ENCODE peak calls at places on chromosomes 13 and 19, in five cellular contexts. C, R, P, U and Z are unnamed samples.

GRCh38 chr13:53142301-53142700 is 113.7 kb downstream of the OLFM4 start:
- DNase-seq in R (no peak), P (no peak), U (no peak), C (no peak), Z (no peak)

GRCh38 chr19:4555657-4556561 is 3.6 kb downstream of the SEMA6B start:
- DNase-seq in U (no peak), C (no peak), P (no peak), R (no peak), Z (no peak)

GRCh38 chr19:40549007-40549708 is 27.5 kb upstream of the SHKBP1 start:
- DNase-seq in C (peak), R (no peak), U (peak), P (no peak), Z (no peak)

GRCh38 chr19:51654783-51655182 is 8.2 kb upstream of the SIGLEC14 start:
- DNase-seq in R (no peak), U (no peak), C (no peak), P (no peak), Z (no peak)

GRCh38 chr19:33755314-33756020 is 41.2 kb upstream of the KCTD15 start:
- DNase-seq in R (no peak), U (no peak), C (no peak), P (no peak), Z (no peak)

GRCh38 chr19:12899891-12900518 is 9.0 kb downstream of the GCDH start:
- DNase-seq in C (peak), R (no peak), P (no peak), U (no peak), Z (no peak)

GRCh38 chr19:22784051-22784450 is at the start of gene ZNF99:
- DNase-seq in U (no peak), P (no peak), R (peak), C (no peak), Z (no peak)

GRCh38 chr13:112808377-112809140 is 118.7 kb downstream of the ATP11A start:
- DNase-seq in R (no peak), P (no peak), U (no peak), C (no peak), Z (no peak)

GRCh38 chr19:13461536-13461935 is 44.7 kb downstream of the CACNA1A start:
- DNase-seq in P (no peak), C (no peak), U (no peak), R (no peak), Z (no peak)

GRCh38 chr13:106401081-106401480 is 134.4 kb downstream of the EFNB2 start:
- DNase-seq in U (no peak), P (no peak), C (no peak), R (no peak), Z (no peak)

GRCh38 chr13:73056054-73056962 is 2.5 kb upstream of the KLF5 start:
- DNase-seq in U (no peak), R (no peak), C (no peak), P (peak), Z (peak)

GRCh38 chr13:85525411-85525810 is 273.8 kb downstream of the SLITRK6 start:
- DNase-seq in C (no peak), U (no peak), R (no peak), P (no peak), Z (no peak)

GRCh38 chr19:2469102-2469914 is 6.6 kb upstream of the GADD45B start:
- DNase-seq in U (no peak), P (no peak), R (no peak), C (peak), Z (peak)

GRCh38 chr13:60410299-60410698 is 13.3 kb downstream of the TDRD3 start:
- DNase-seq in C (no peak), U (no peak), R (no peak), P (no peak), Z (no peak)

GRCh38 chr13:25803626-25804025 is 248.2 kb downstream of the SHISA2 start:
- DNase-seq in U (no peak), R (no peak), P (no peak), C (no peak), Z (no peak)

GRCh38 chr19:33339016-33339749 is 34.3 kb upstream of the CEBPG start:
- DNase-seq in U (no peak), P (no peak), C (no peak), R (no peak), Z (no peak)

GRCh38 chr13:44406617-44407016 is 33.0 kb downstream of the SERP2 start:
- DNase-seq in R (no peak), C (no peak), P (no peak), U (no peak), Z (no peak)

GRCh38 chr13:73985789-73986188 is 148.4 kb downstream of the KLF12 start:
- DNase-seq in P (no peak), U (peak), R (no peak), C (peak), Z (no peak)

GRCh38 chr13:108082481-108082880 is 132.9 kb downstream of the LIG4 start:
- DNase-seq in U (no peak), R (no peak), C (no peak), P (no peak), Z (no peak)

GRCh38 chr13:51913421-51914136 is 51.8 kb downstream of the CCDC70 start:
- DNase-seq in C (no peak), P (no peak), R (no peak), U (peak), Z (no peak)

GRCh38 chr13:66689037-66689619 is 541.0 kb downstream of the PCDH9 start:
- DNase-seq in P (no peak), R (no peak), C (no peak), U (peak), Z (no peak)

GRCh38 chr13:24081388-24081787 is 79.1 kb upstream of the SPATA13 start:
- DNase-seq in P (no peak), C (no peak), U (no peak), R (no peak), Z (peak)

GRCh38 chr19:6088677-6089063 is 21.6 kb downstream of the RFX2 start:
- DNase-seq in P (no peak), C (peak), R (no peak), U (no peak), Z (no peak)

GRCh38 chr13:109111141-109111540 is 481.7 kb downstream of the MYO16 start:
- DNase-seq in C (no peak), P (no peak), R (no peak), U (no peak), Z (no peak)

GRCh38 chr13:60018536-60018935 is 145.2 kb downstream of the DIAPH3 start:
- DNase-seq in P (no peak), R (no peak), U (no peak), C (no peak), Z (no peak)

GRCh38 chr13:23715762-23716235 is 145.6 kb downstream of the TNFRSF19 start:
- DNase-seq in P (no peak), R (no peak), C (peak), U (peak), Z (no peak)

GRCh38 chr13:98300956-98301641 is 124.0 kb upstream of the RNF113B start:
- DNase-seq in R (no peak), C (no peak), U (no peak), P (no peak), Z (no peak)

GRCh38 chr19:38013913-38014575 is 107.0 kb downstream of the SIPA1L3 start:
- DNase-seq in C (no peak), R (no peak), U (no peak), P (no peak), Z (no peak)

GRCh38 chr13:40187324-40187795 is 479.1 kb downstream of the FOXO1 start:
- DNase-seq in U (no peak), R (no peak), C (no peak), P (no peak), Z (no peak)

GRCh38 chr19:35973487-35973886 is 21.5 kb upstream of the SDHAF1 start:
- DNase-seq in R (no peak), C (no peak), P (no peak), U (no peak), Z (no peak)

GRCh38 chr13:113001251-113002140 is 32.5 kb downstream of the MCF2L start:
- DNase-seq in C (no peak), U (peak), R (peak), P (no peak), Z (peak)

GRCh38 chr19:3342246-3342645 is 24.1 kb upstream of the NFIC start:
- DNase-seq in R (no peak), U (no peak), P (no peak), C (no peak), Z (no peak)

GRCh38 chr19:47523473-47523872 is 8.6 kb upstream of the NAPA start:
- DNase-seq in C (peak), R (no peak), U (no peak), P (no peak), Z (no peak)

GRCh38 chr13:95552539-95553270 is at the start of gene CLDN10:
- DNase-seq in U (peak), P (no peak), C (no peak), R (no peak), Z (no peak)

GRCh38 chr19:6737873-6738725 is 719 bp upstream of the GPR108 start:
- DNase-seq in P (no peak), C (peak), U (peak), R (peak), Z (no peak)

GRCh38 chr19:51600940-51601575 is 29.1 kb downstream of the SIGLEC5 start:
- DNase-seq in C (peak), P (no peak), R (no peak), U (no peak), Z (no peak)

GRCh38 chr19:16594681-16595091 is 22.5 kb upstream of the SLC35E1 start:
- DNase-seq in R (no peak), U (no peak), P (no peak), C (peak), Z (no peak)

GRCh38 chr13:48507024-48507423 is 25.9 kb downstream of the RCBTB2 start:
- DNase-seq in U (no peak), C (no peak), R (no peak), P (no peak), Z (no peak)

GRCh38 chr13:48508001-48508400 is 24.9 kb downstream of the RCBTB2 start:
- DNase-seq in C (no peak), U (no peak), R (no peak), P (no peak), Z (no peak)

GRCh38 chr13:48514776-48515175 is 18.1 kb downstream of the RCBTB2 start:
- DNase-seq in P (no peak), C (no peak), U (no peak), R (no peak), Z (no peak)

GRCh38 chr13:48515732-48516131 is 17.1 kb downstream of the RCBTB2 start:
- DNase-seq in P (no peak), C (no peak), U (no peak), R (no peak), Z (no peak)

DNA sequence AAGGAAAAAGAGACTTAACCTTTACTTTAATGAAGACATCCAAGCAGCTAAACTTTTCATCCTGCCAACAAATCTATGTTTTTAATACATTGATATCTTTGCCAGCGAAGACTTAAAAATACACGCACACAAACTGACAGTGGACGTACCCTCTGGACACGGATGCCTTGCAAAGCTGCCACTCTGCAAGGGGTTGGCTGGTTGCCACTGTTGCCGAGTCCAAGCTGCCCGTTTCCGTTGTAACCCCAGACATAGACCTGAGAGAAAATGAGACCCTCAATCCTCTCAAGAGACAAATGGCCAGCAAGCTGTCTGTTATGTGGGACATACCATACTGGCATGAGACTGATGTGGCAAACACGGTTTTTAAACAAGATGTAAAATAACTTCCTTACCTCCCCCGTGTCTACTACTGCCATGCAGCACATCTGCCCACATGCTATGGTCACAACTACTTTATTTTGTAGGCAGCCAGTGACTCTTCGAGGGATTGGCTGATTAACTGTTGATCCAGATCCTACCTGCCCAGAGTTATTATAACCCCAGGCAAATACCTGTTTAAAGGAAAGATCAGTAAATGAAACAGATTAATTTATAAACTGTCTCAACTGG is 21.2 kb downstream of the RCBTB2 start:
- DNase-seq in P (no peak), U (no peak), R (no peak), C (no peak), Z (no peak)
- H3K4me3 ChIP-seq in P (no peak), U (no peak), R (peak), C (no peak), Z (no peak)

GRCh38 chr19:982567-983170 is 1.5 kb upstream of the WDR18 start:
- DNase-seq in C (peak), U (peak), P (no peak), R (peak), Z (no peak)
- H3K4me3 ChIP-seq in C (no peak), U (peak), P (no peak), R (peak), Z (peak)

GRCh38 chr19:54420383-54421168 is 5.3 kb downstream of the TTYH1 start:
- DNase-seq in C (no peak), U (no peak), R (no peak), P (no peak), Z (no peak)

GRCh38 chr19:54421169-54421516 is 5.9 kb downstream of the TTYH1 start:
- DNase-seq in P (no peak), C (no peak), U (no peak), R (no peak), Z (no peak)

GRCh38 chr19:54421521-54421920 is 6.3 kb downstream of the TTYH1 start:
- DNase-seq in P (no peak), R (no peak), C (no peak), U (no peak), Z (no peak)

GRCh38 chr19:54418930-54419800 is 3.9 kb downstream of the TTYH1 start:
- DNase-seq in U (no peak), P (no peak), C (no peak), R (no peak), Z (no peak)

DNA sequence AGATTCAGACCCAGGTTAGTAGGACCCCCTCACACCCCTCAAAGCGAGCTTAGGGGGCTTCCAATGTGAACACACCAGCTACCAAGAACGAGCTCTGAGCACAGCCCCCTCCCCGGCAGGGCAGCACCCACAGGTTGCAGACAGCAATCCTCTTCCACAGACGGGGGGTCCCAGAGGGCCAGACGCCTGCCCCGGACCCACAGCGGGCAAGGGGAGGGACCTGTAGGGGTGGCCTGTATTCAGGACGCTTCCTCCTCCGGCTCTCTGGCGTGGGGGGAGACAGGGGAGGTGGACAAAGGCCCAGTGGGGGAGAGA is 4.8 kb downstream of the TTYH1 start:
- DNase-seq in P (no peak), U (no peak), R (no peak), C (no peak), Z (no peak)
- H3K4me3 ChIP-seq in P (no peak), U (no peak), R (peak), C (no peak), Z (no peak)

GRCh38 chr19:49690656-49691242 is at the start of gene CPT1C:
- DNase-seq in C (no peak), U (peak), P (no peak), R (peak), Z (no peak)
- H3K4me3 ChIP-seq in C (no peak), U (peak), P (peak), R (peak), Z (peak)

GRCh38 chr19:1284293-1284978 is 1.2 kb upstream of the EFNA2 start:
- DNase-seq in P (no peak), C (no peak), U (no peak), R (no peak), Z (no peak)
- H3K4me3 ChIP-seq in P (no peak), C (no peak), U (no peak), R (no peak), Z (no peak)